ENCODE peak calls at places on chromosomes 5 and 9, in seven cellular contexts. One of them, this sample, is unnamed.

GRCh38 chr9:128554155-128554862 is 1.9 kb downstream of the SPTAN1 start:
- DNase-seq in NB4: peak
- DNase-seq in spleen: no peak
- DNase-seq in sigmoid colon: peak
- DNase-seq in Peyer's patch: no peak
- DNase-seq in uterus: peak
- DNase-seq in heart left ventricle: no peak
- DNase-seq in this sample: no peak

GRCh38 chr9:99239341-99240055 is 17.4 kb downstream of the SEC61B start:
- DNase-seq in sigmoid colon: no peak
- DNase-seq in spleen: no peak
- DNase-seq in heart left ventricle: no peak
- DNase-seq in NB4: no peak
- DNase-seq in uterus: no peak
- DNase-seq in Peyer's patch: no peak
- DNase-seq in this sample: no peak

GRCh38 chr9:21028476-21028875 is 3.0 kb downstream of the HACD4 start:
- DNase-seq in sigmoid colon: no peak
- DNase-seq in spleen: no peak
- DNase-seq in heart left ventricle: no peak
- DNase-seq in NB4: no peak
- DNase-seq in Peyer's patch: no peak
- DNase-seq in uterus: no peak
- DNase-seq in this sample: no peak

GRCh38 chr5:83000448-83000847 is 76.7 kb downstream of the TMEM167A start:
- DNase-seq in Peyer's patch: no peak
- DNase-seq in heart left ventricle: no peak
- DNase-seq in NB4: no peak
- DNase-seq in spleen: no peak
- DNase-seq in sigmoid colon: no peak
- DNase-seq in uterus: no peak
- DNase-seq in this sample: no peak

GRCh38 chr9:106921341-106921899 is 58.5 kb downstream of the ZNF462 start:
- DNase-seq in spleen: no peak
- DNase-seq in heart left ventricle: no peak
- DNase-seq in sigmoid colon: no peak
- DNase-seq in uterus: peak
- DNase-seq in NB4: peak
- DNase-seq in Peyer's patch: no peak
- DNase-seq in this sample: no peak

GRCh38 chr5:105840800-105841199 is 1829.9 kb downstream of the EFNA5 start:
- DNase-seq in Peyer's patch: no peak
- DNase-seq in sigmoid colon: no peak
- DNase-seq in uterus: no peak
- DNase-seq in heart left ventricle: no peak
- DNase-seq in NB4: no peak
- DNase-seq in spleen: no peak
- DNase-seq in this sample: no peak

GRCh38 chr9:35962126-35962906 is 4.4 kb upstream of the OR2S2 start:
- DNase-seq in Peyer's patch: no peak
- DNase-seq in heart left ventricle: peak
- DNase-seq in spleen: no peak
- DNase-seq in uterus: no peak
- DNase-seq in NB4: no peak
- DNase-seq in sigmoid colon: peak
- DNase-seq in this sample: no peak

GRCh38 chr5:129474544-129474943 is 14.4 kb downstream of the ADAMTS19 start:
- DNase-seq in uterus: no peak
- DNase-seq in NB4: no peak
- DNase-seq in sigmoid colon: no peak
- DNase-seq in heart left ventricle: no peak
- DNase-seq in spleen: no peak
- DNase-seq in Peyer's patch: no peak
- DNase-seq in this sample: no peak

GRCh38 chr5:14491015-14491414 is 90.6 kb upstream of the OTULINL start:
- DNase-seq in Peyer's patch: no peak
- DNase-seq in heart left ventricle: no peak
- DNase-seq in uterus: no peak
- DNase-seq in sigmoid colon: no peak
- DNase-seq in NB4: peak
- DNase-seq in spleen: no peak
- DNase-seq in this sample: no peak

GRCh38 chr5:77560677-77561263 is 68.7 kb upstream of the WDR41 start:
- DNase-seq in Peyer's patch: no peak
- DNase-seq in spleen: no peak
- DNase-seq in sigmoid colon: no peak
- DNase-seq in heart left ventricle: no peak
- DNase-seq in NB4: peak
- DNase-seq in uterus: no peak
- DNase-seq in this sample: no peak

GRCh38 chr5:149217096-149217801 is 54.4 kb upstream of the AFAP1L1 start:
- DNase-seq in spleen: no peak
- DNase-seq in sigmoid colon: no peak
- DNase-seq in heart left ventricle: peak
- DNase-seq in Peyer's patch: no peak
- DNase-seq in NB4: no peak
- DNase-seq in uterus: no peak
- DNase-seq in this sample: no peak

GRCh38 chr5:158212237-158212636 is 353.3 kb upstream of the CLINT1 start:
- DNase-seq in Peyer's patch: no peak
- DNase-seq in spleen: no peak
- DNase-seq in NB4: no peak
- DNase-seq in heart left ventricle: no peak
- DNase-seq in uterus: no peak
- DNase-seq in sigmoid colon: no peak
- DNase-seq in this sample: peak

GRCh38 chr5:155027993-155028629 is 14.6 kb downstream of the KIF4B start:
- DNase-seq in uterus: no peak
- DNase-seq in NB4: peak
- DNase-seq in sigmoid colon: no peak
- DNase-seq in heart left ventricle: no peak
- DNase-seq in Peyer's patch: no peak
- DNase-seq in spleen: no peak
- DNase-seq in this sample: no peak

DNA sequence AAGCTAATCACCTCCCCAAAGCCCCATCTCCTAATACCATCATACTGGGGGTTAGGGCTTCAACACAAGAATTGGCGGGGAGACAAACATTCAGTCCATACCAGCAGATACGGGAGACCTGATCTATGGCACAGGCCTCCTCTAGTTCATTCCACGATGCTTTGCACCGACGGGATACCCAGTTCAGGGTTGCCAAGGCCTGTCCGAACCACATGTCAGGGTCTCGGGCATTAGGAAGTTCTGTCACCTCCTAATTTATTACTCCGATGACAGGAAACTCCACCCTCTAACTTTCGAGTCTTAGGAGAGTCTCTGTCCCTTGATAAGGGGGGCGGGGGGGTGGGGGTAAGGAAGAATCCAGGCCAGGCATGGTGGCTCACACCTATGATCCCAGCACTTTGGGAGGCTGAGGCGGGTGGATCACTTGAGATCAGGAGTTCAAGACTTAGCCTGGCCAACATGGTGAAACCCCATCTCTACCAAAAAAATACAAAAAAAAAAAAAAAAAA is 23.8 kb upstream of the ANKRD33B start:
- DNase-seq in NB4: no peak
- DNase-seq in Peyer's patch: no peak
- DNase-seq in heart left ventricle: no peak
- DNase-seq in spleen: no peak
- DNase-seq in sigmoid colon: peak
- DNase-seq in uterus: no peak
- DNase-seq in this sample: no peak
- H3K4me3 ChIP-seq in NB4: no peak
- H3K4me3 ChIP-seq in Peyer's patch: no peak
- H3K4me3 ChIP-seq in heart left ventricle: no peak
- H3K4me3 ChIP-seq in spleen: no peak
- H3K4me3 ChIP-seq in sigmoid colon: no peak
- H3K4me3 ChIP-seq in uterus: no peak
- H3K4me3 ChIP-seq in this sample: no peak

GRCh38 chr9:135908334-135909204 is 1.2 kb upstream of the CAMSAP1 start:
- DNase-seq in Peyer's patch: peak
- DNase-seq in NB4: no peak
- DNase-seq in sigmoid colon: peak
- DNase-seq in spleen: peak
- DNase-seq in uterus: no peak
- DNase-seq in heart left ventricle: no peak
- DNase-seq in this sample: no peak

GRCh38 chr9:135906291-135907005 is 898 bp downstream of the CAMSAP1 start:
- DNase-seq in uterus: no peak
- DNase-seq in sigmoid colon: peak
- DNase-seq in NB4: peak
- DNase-seq in spleen: peak
- DNase-seq in Peyer's patch: no peak
- DNase-seq in heart left ventricle: no peak
- DNase-seq in this sample: no peak

GRCh38 chr9:135909371-135909770 is 2.0 kb upstream of the CAMSAP1 start:
- DNase-seq in spleen: peak
- DNase-seq in Peyer's patch: no peak
- DNase-seq in heart left ventricle: no peak
- DNase-seq in uterus: no peak
- DNase-seq in NB4: no peak
- DNase-seq in sigmoid colon: no peak
- DNase-seq in this sample: no peak

GRCh38 chr9:135907006-135907434 is 326 bp downstream of the CAMSAP1 start:
- DNase-seq in spleen: peak
- DNase-seq in heart left ventricle: no peak
- DNase-seq in sigmoid colon: peak
- DNase-seq in Peyer's patch: peak
- DNase-seq in NB4: peak
- DNase-seq in uterus: peak
- DNase-seq in this sample: no peak

GRCh38 chr9:135907446-135908333 is at the start of gene CAMSAP1:
- DNase-seq in sigmoid colon: peak
- DNase-seq in heart left ventricle: peak
- DNase-seq in NB4: peak
- DNase-seq in spleen: peak
- DNase-seq in Peyer's patch: peak
- DNase-seq in uterus: peak
- DNase-seq in this sample: peak
- TF ChIP-seq POLR2A in sigmoid colon: no peak
- TF ChIP-seq POLR2A in heart left ventricle: peak
- TF ChIP-seq POLR2A in NB4: peak
- TF ChIP-seq POLR2A in spleen: peak
- TF ChIP-seq POLR2A in Peyer's patch: peak
- TF ChIP-seq POLR2A in uterus: no peak
- TF ChIP-seq POLR2A in this sample: peak

DNA sequence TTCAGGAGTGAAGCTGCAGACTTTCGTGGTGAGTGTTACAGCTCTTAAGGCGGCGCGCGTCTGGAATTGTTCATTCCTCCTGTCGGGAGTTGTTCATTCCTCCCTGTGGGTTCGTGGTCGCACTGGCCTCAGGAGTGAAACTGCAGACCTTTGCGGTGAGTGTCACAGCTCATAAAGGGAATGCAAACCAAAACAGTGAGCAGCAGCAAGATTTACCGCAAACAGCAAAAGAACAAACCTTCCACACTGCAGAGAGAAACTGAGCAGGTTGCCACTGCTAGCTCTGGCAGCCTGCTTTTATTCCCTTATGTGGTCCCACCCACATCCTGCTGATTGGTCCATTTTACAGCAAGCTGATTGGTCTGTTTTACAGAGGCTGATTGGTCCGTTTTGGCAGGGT is 1365.3 kb upstream of the WWC1 start:
- DNase-seq in Peyer's patch: no peak
- DNase-seq in uterus: no peak
- DNase-seq in sigmoid colon: no peak
- DNase-seq in heart left ventricle: no peak
- DNase-seq in spleen: no peak
- DNase-seq in NB4: no peak
- DNase-seq in this sample: no peak
- H3K4me3 ChIP-seq in Peyer's patch: no peak
- H3K4me3 ChIP-seq in uterus: no peak
- H3K4me3 ChIP-seq in sigmoid colon: no peak
- H3K4me3 ChIP-seq in heart left ventricle: no peak
- H3K4me3 ChIP-seq in spleen: no peak
- H3K4me3 ChIP-seq in NB4: no peak
- H3K4me3 ChIP-seq in this sample: no peak

GRCh38 chr5:142324377-142324870 is 397 bp downstream of the SPRY4 start:
- DNase-seq in sigmoid colon: peak
- DNase-seq in NB4: no peak
- DNase-seq in Peyer's patch: no peak
- DNase-seq in heart left ventricle: peak
- DNase-seq in spleen: no peak
- DNase-seq in uterus: peak
- DNase-seq in this sample: no peak

GRCh38 chr5:142324871-142325676 is at the start of gene SPRY4:
- DNase-seq in heart left ventricle: peak
- DNase-seq in sigmoid colon: peak
- DNase-seq in NB4: peak
- DNase-seq in Peyer's patch: peak
- DNase-seq in uterus: peak
- DNase-seq in spleen: peak
- DNase-seq in this sample: peak

GRCh38 chr5:142327111-142327842 is 2.5 kb upstream of the SPRY4 start:
- DNase-seq in heart left ventricle: no peak
- DNase-seq in spleen: no peak
- DNase-seq in Peyer's patch: no peak
- DNase-seq in NB4: no peak
- DNase-seq in uterus: no peak
- DNase-seq in sigmoid colon: peak
- DNase-seq in this sample: no peak

GRCh38 chr5:142325677-142326479 is 1.1 kb upstream of the SPRY4 start:
- DNase-seq in Peyer's patch: peak
- DNase-seq in spleen: no peak
- DNase-seq in NB4: peak
- DNase-seq in heart left ventricle: peak
- DNase-seq in uterus: no peak
- DNase-seq in sigmoid colon: peak
- DNase-seq in this sample: no peak

GRCh38 chr5:142326480-142326938 is 1.7 kb upstream of the SPRY4 start:
- DNase-seq in NB4: peak
- DNase-seq in spleen: no peak
- DNase-seq in Peyer's patch: no peak
- DNase-seq in uterus: no peak
- DNase-seq in sigmoid colon: no peak
- DNase-seq in heart left ventricle: no peak
- DNase-seq in this sample: no peak
- TF ChIP-seq POLR2A in NB4: no peak
- TF ChIP-seq POLR2A in spleen: no peak
- TF ChIP-seq POLR2A in Peyer's patch: no peak
- TF ChIP-seq POLR2A in uterus: no peak
- TF ChIP-seq POLR2A in sigmoid colon: no peak
- TF ChIP-seq POLR2A in heart left ventricle: no peak
- TF ChIP-seq POLR2A in this sample: no peak

DNA sequence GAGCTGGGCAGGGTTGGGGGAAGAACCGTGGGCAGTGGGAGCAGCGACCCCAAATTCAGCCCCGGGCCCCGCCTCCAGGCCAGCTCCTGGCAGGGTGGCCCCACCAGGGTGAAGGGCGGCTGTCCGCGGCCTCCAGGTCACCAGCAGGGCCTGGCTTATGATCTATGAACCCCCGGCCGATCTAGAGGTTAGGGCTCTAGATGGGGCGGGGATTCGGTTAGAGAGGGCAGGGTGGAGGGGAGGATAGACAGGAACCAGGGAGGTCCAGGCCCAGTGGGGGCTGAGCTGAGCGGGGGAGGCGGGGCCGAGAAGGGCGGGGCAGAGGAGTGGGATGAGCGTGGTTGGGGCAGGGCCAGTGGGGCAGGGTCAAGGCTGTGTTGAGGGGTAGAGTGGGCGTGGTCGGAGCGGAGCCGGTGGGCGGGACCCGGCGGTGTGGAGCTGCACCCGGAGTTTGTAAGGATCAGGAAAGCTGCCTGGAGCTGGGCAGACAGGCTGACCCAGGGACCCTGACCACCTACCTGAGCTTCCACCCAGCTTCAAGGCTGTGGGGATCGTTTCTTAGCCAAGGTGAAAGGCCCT is 29.3 kb upstream of the OBP2B start:
- DNase-seq in sigmoid colon: peak
- DNase-seq in NB4: peak
- DNase-seq in heart left ventricle: peak
- DNase-seq in Peyer's patch: peak
- DNase-seq in uterus: peak
- DNase-seq in spleen: peak
- DNase-seq in this sample: no peak
- H3K4me3 ChIP-seq in sigmoid colon: peak
- H3K4me3 ChIP-seq in NB4: no peak
- H3K4me3 ChIP-seq in heart left ventricle: peak
- H3K4me3 ChIP-seq in Peyer's patch: no peak
- H3K4me3 ChIP-seq in uterus: peak
- H3K4me3 ChIP-seq in spleen: peak
- H3K4me3 ChIP-seq in this sample: peak